ENCODE peak calls at places on chromosomes 4 and X, in five cellular contexts. One of them, this sample, is unnamed.

GRCh38 chr4:6747690-6748068 is 31.7 kb downstream of the BLOC1S4 start:
- DNase-seq in GM12878: no peak
- DNase-seq in SK-N-SH: no peak
- DNase-seq in HepG2: no peak
- DNase-seq in GM12891: no peak
- DNase-seq in this sample: no peak

GRCh38 chrX:48573690-48574269 is 504 bp upstream of the RBM3 start:
- DNase-seq in GM12878: no peak
- DNase-seq in SK-N-SH: peak; percentile 40
- DNase-seq in HepG2: no peak
- DNase-seq in GM12891: no peak
- DNase-seq in this sample: no peak

GRCh38 chrX:104488811-104489210 is 77.2 kb upstream of the IL1RAPL2 start:
- DNase-seq in GM12878: no peak
- DNase-seq in SK-N-SH: no peak
- DNase-seq in HepG2: no peak
- DNase-seq in GM12891: no peak
- DNase-seq in this sample: no peak

GRCh38 chrX:124993735-124994134 is 325.9 kb upstream of the TEX13C start:
- DNase-seq in GM12878: no peak
- DNase-seq in SK-N-SH: no peak
- DNase-seq in HepG2: no peak
- DNase-seq in GM12891: no peak
- DNase-seq in this sample: no peak

GRCh38 chr4:162274354-162274753 is 110.6 kb upstream of the FSTL5 start:
- DNase-seq in GM12878: peak; percentile 40
- DNase-seq in SK-N-SH: no peak
- DNase-seq in HepG2: no peak
- DNase-seq in GM12891: no peak
- DNase-seq in this sample: no peak

GRCh38 chr4:55947912-55948725 is 626 bp upstream of the CEP135 start:
- DNase-seq in GM12878: peak; percentile 59
- DNase-seq in SK-N-SH: peak; percentile 8
- DNase-seq in HepG2: peak; percentile 36
- DNase-seq in GM12891: no peak
- DNase-seq in this sample: no peak

GRCh38 chr4:53189011-53189410 is 176.8 kb downstream of the SCFD2 start:
- DNase-seq in GM12878: no peak
- DNase-seq in SK-N-SH: no peak
- DNase-seq in HepG2: no peak
- DNase-seq in GM12891: no peak
- DNase-seq in this sample: no peak

GRCh38 chr4:63620271-63620670 is 789.0 kb downstream of the TECRL start:
- DNase-seq in GM12878: no peak
- DNase-seq in SK-N-SH: peak; percentile 50
- DNase-seq in HepG2: no peak
- DNase-seq in GM12891: no peak
- DNase-seq in this sample: no peak

GRCh38 chrX:82320554-82320953 is 1118.7 kb downstream of the SH3BGRL start:
- DNase-seq in GM12878: no peak
- DNase-seq in SK-N-SH: no peak
- DNase-seq in HepG2: no peak
- DNase-seq in GM12891: no peak
- DNase-seq in this sample: no peak

GRCh38 chr4:131978120-131978519 is 1171.0 kb upstream of the PCDH10 start:
- DNase-seq in GM12878: no peak
- DNase-seq in SK-N-SH: no peak
- DNase-seq in HepG2: no peak
- DNase-seq in GM12891: no peak
- DNase-seq in this sample: no peak

GRCh38 chr4:184417802-184418511 is 56.4 kb downstream of the IRF2 start:
- DNase-seq in GM12878: peak; percentile 78
- DNase-seq in SK-N-SH: no peak
- DNase-seq in HepG2: peak; percentile 27
- DNase-seq in GM12891: no peak
- DNase-seq in this sample: no peak

GRCh38 chr4:4752576-4753401 is 106.7 kb upstream of the MSX1 start:
- DNase-seq in GM12878: no peak
- DNase-seq in SK-N-SH: no peak
- DNase-seq in HepG2: no peak
- DNase-seq in GM12891: no peak
- DNase-seq in this sample: no peak

GRCh38 chrX:138026211-138026610 is 460.3 kb downstream of the ZIC3 start:
- DNase-seq in GM12878: no peak
- DNase-seq in SK-N-SH: peak; percentile 27
- DNase-seq in HepG2: no peak
- DNase-seq in GM12891: no peak
- DNase-seq in this sample: no peak

GRCh38 chrX:120775959-120776358 is 99.7 kb downstream of the CT47B1 start:
- DNase-seq in GM12878: no peak
- DNase-seq in SK-N-SH: no peak
- DNase-seq in HepG2: no peak
- DNase-seq in GM12891: no peak
- DNase-seq in this sample: no peak

GRCh38 chr4:184464759-184465454 is 9.4 kb downstream of the IRF2 start:
- DNase-seq in GM12878: no peak
- DNase-seq in SK-N-SH: no peak
- DNase-seq in HepG2: peak; percentile 77
- DNase-seq in GM12891: no peak
- DNase-seq in this sample: no peak

GRCh38 chr4:35802644-35803043 is 441.7 kb downstream of the ARAP2 start:
- DNase-seq in GM12878: no peak
- DNase-seq in SK-N-SH: no peak
- DNase-seq in HepG2: no peak
- DNase-seq in GM12891: no peak
- DNase-seq in this sample: no peak

DNA sequence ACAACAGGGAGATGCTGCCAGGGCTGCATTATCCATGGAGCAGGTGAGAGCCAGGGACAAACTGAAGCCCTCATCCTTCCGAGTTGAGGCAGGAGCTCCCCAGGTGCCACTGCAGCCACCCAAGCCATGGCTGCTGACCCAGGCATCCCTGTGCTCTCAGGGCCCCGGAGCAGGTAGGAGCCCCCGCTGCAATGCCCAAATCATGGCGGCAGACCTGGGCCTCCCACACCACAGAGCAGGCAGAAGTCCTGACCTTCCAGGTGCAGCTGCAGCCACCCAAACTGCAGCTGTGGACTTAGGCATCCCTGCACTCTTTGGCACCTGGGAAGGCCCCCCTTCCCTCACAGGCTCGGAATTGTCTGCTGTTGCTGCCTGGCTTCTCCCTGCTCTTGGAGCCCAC is 443.6 kb downstream of the ARAP2 start:
- DNase-seq in GM12878: no peak
- DNase-seq in SK-N-SH: no peak
- DNase-seq in HepG2: no peak
- DNase-seq in GM12891: no peak
- DNase-seq in this sample: no peak
- TF ChIP-seq TAF1 in GM12878: no peak
- TF ChIP-seq TAF1 in SK-N-SH: no peak
- TF ChIP-seq TAF1 in HepG2: no peak
- TF ChIP-seq TAF1 in GM12891: no peak
- TF ChIP-seq TAF1 in this sample: no peak

GRCh38 chr4:101933855-101934254 is 143.3 kb downstream of the BANK1 start:
- DNase-seq in GM12878: no peak
- DNase-seq in SK-N-SH: peak; percentile 23
- DNase-seq in HepG2: no peak
- DNase-seq in GM12891: no peak
- DNase-seq in this sample: no peak
- TF ChIP-seq POLR2AphosphoS5 in GM12878: no peak
- TF ChIP-seq POLR2AphosphoS5 in SK-N-SH: no peak
- TF ChIP-seq POLR2AphosphoS5 in HepG2: no peak
- TF ChIP-seq POLR2AphosphoS5 in GM12891: no peak
- TF ChIP-seq POLR2AphosphoS5 in this sample: no peak

DNA sequence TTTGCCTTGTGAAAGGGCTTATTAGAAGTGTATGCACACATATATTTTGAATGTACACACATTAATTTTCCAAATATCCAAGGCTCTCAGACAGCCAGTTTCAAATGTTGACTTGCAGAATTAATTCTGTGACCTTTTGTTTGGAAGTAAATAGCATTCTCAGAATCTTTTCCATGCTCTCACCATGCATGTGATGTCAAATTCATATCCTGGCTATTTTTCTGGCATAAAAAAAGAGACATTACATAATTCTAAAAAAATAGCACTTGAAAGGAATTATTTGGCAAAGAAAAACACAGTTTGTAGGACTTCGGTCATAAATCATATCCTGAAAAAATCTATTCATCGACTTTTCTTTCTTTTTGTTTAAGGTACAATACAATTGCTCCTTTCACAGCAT is 111.3 kb downstream of the GLRA3 start:
- DNase-seq in GM12878: no peak
- DNase-seq in SK-N-SH: no peak
- DNase-seq in HepG2: no peak
- DNase-seq in GM12891: no peak
- DNase-seq in this sample: no peak
- TF ChIP-seq TAF1 in GM12878: no peak
- TF ChIP-seq TAF1 in SK-N-SH: no peak
- TF ChIP-seq TAF1 in HepG2: no peak
- TF ChIP-seq TAF1 in GM12891: no peak
- TF ChIP-seq TAF1 in this sample: no peak

GRCh38 chr4:166290426-166290825 is 417.4 kb downstream of the TLL1 start:
- DNase-seq in GM12878: no peak
- DNase-seq in SK-N-SH: no peak
- DNase-seq in HepG2: no peak
- DNase-seq in GM12891: no peak
- DNase-seq in this sample: no peak
- TF ChIP-seq POLR2AphosphoS5 in GM12878: no peak
- TF ChIP-seq POLR2AphosphoS5 in SK-N-SH: no peak
- TF ChIP-seq POLR2AphosphoS5 in HepG2: no peak
- TF ChIP-seq POLR2AphosphoS5 in GM12891: no peak
- TF ChIP-seq POLR2AphosphoS5 in this sample: no peak

GRCh38 chr4:95250544-95251137 is 298.1 kb downstream of the UNC5C start:
- DNase-seq in GM12878: no peak
- DNase-seq in SK-N-SH: no peak
- DNase-seq in HepG2: no peak
- DNase-seq in GM12891: no peak
- DNase-seq in this sample: no peak

GRCh38 chr4:95251568-95251967 is 297.2 kb downstream of the UNC5C start:
- DNase-seq in GM12878: no peak
- DNase-seq in SK-N-SH: no peak
- DNase-seq in HepG2: no peak
- DNase-seq in GM12891: no peak
- DNase-seq in this sample: no peak

GRCh38 chr4:95256108-95256835 is 292.5 kb downstream of the UNC5C start:
- DNase-seq in GM12878: no peak
- DNase-seq in SK-N-SH: no peak
- DNase-seq in HepG2: no peak
- DNase-seq in GM12891: no peak
- DNase-seq in this sample: no peak

GRCh38 chr4:95255396-95256107 is 293.2 kb downstream of the UNC5C start:
- DNase-seq in GM12878: no peak
- DNase-seq in SK-N-SH: no peak
- DNase-seq in HepG2: no peak
- DNase-seq in GM12891: no peak
- DNase-seq in this sample: no peak
- TF ChIP-seq TAF1 in GM12878: no peak
- TF ChIP-seq TAF1 in SK-N-SH: no peak
- TF ChIP-seq TAF1 in HepG2: no peak
- TF ChIP-seq TAF1 in GM12891: no peak
- TF ChIP-seq TAF1 in this sample: no peak

GRCh38 chr4:54781771-54782170 is 124.0 kb downstream of the KIT start:
- DNase-seq in GM12878: no peak
- DNase-seq in SK-N-SH: no peak
- DNase-seq in HepG2: no peak
- DNase-seq in GM12891: no peak
- DNase-seq in this sample: no peak
- TF ChIP-seq POLR2AphosphoS5 in GM12878: no peak
- TF ChIP-seq POLR2AphosphoS5 in SK-N-SH: no peak
- TF ChIP-seq POLR2AphosphoS5 in HepG2: no peak
- TF ChIP-seq POLR2AphosphoS5 in GM12891: no peak
- TF ChIP-seq POLR2AphosphoS5 in this sample: no peak

This sample was measured in GM12892.